ENCODE peak calls at places on chromosomes 11 and 22, in ten cellular contexts. H is HFFc6, A is transverse colon, U is fibroblast of mammary gland, K is AG09309, X is cardiac muscle cell, I is astrocyte of the cerebellum, R is heart left ventricle, S is esophagus muscularis mucosa, G is brain microvascular endothelial cell. L is an unnamed sample.

GRCh38 chr11:12066056-12066798 is 44.2 kb upstream of the MICAL2 start:
- DNase-seq in K (peak), H (peak), R (no peak), G (peak), S (no peak), U (peak), I (no peak), X (no peak), A (peak), L (no peak)

GRCh38 chr22:25202290-25202921 is 2.7 kb downstream of the CRYBB3 start:
- DNase-seq in H (peak), R (peak), U (peak), K (peak), G (peak), I (peak), S (no peak), X (peak), A (peak), L (peak)

GRCh38 chr11:44726278-44727113 is at the start of gene TSPAN18:
- DNase-seq in I (no peak), G (no peak), K (no peak), A (no peak), R (peak), H (no peak), U (no peak), X (peak), S (no peak), L (peak)

GRCh38 chr22:33274214-33274828 is 216.1 kb upstream of the SYN3 start:
- DNase-seq in R (no peak), H (no peak), K (no peak), S (no peak), X (peak), A (peak), G (no peak), U (peak), I (no peak), L (no peak)

GRCh38 chr11:70703141-70704052 is 305.1 kb downstream of the CTTN start:
- DNase-seq in A (no peak), K (no peak), X (no peak), S (no peak), H (no peak), R (no peak), U (no peak), I (no peak), G (no peak), L (no peak)

GRCh38 chr11:59267196-59267595 is 54.5 kb upstream of the MPEG1 start:
- DNase-seq in K (no peak), R (no peak), S (no peak), G (no peak), U (no peak), H (no peak), X (no peak), A (no peak), I (no peak), L (no peak)

GRCh38 chr11:8403310-8403709 is 139.6 kb upstream of the LMO1 start:
- DNase-seq in K (no peak), I (peak), U (peak), G (peak), R (no peak), H (no peak), X (peak), A (no peak), S (no peak), L (no peak)

GRCh38 chr11:95284057-95285052 is 53.4 kb upstream of the SESN3 start:
- DNase-seq in G (no peak), K (no peak), X (no peak), A (no peak), R (no peak), H (no peak), I (no peak), S (no peak), U (peak), L (no peak)

GRCh38 chr11:15976433-15977045 is 379.8 kb downstream of the SOX6 start:
- DNase-seq in S (no peak), I (no peak), X (no peak), U (peak), A (no peak), R (no peak), G (no peak), K (no peak), H (no peak), L (no peak)

GRCh38 chr11:102709211-102709980 is 3.8 kb upstream of the MMP27 start:
- DNase-seq in G (no peak), U (peak), K (no peak), R (no peak), S (no peak), A (no peak), I (no peak), H (no peak), X (no peak), L (no peak)

GRCh38 chr11:15145635-15146034 is 30.9 kb downstream of the INSC start:
- DNase-seq in K (no peak), X (no peak), H (no peak), A (peak), I (no peak), S (no peak), G (no peak), R (no peak), U (no peak), L (no peak)

GRCh38 chr11:13118194-13118593 is 109.1 kb downstream of the RASSF10 start:
- DNase-seq in G (peak), A (no peak), S (peak), X (no peak), H (peak), R (no peak), U (peak), I (peak), K (peak), L (no peak)

GRCh38 chr22:49412236-49412635 is 415.4 kb downstream of the BRD1 start:
- DNase-seq in H (no peak), A (no peak), S (no peak), I (no peak), K (no peak), G (no peak), R (no peak), X (no peak), U (no peak), L (no peak)

GRCh38 chr11:35223429-35223828 is 84.5 kb downstream of the CD44 start:
- DNase-seq in G (peak), H (peak), X (peak), R (peak), K (peak), U (peak), A (no peak), S (no peak), I (peak), L (no peak)

GRCh38 chr11:130979386-130979972 is 63.2 kb upstream of the SNX19 start:
- DNase-seq in H (peak), I (peak), R (no peak), A (no peak), U (peak), G (peak), K (peak), S (no peak), X (peak), L (peak)

DNA sequence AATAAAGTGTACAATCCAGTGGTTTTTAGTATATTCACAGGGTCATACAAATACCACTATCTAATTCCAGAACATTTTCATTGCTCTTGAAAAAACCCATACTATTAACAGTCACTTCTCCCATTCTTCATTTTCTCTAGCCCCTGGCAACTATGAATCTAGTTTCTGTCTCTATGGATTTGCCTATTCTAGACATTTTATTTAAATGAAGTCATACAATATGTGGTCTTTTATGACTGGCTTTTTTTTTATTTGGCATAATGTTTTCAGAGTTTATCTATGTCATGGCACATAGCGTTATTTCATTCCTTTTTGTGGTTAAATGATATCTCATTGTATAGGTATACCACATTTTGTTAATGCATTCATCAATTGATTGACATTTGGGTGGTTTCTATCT is 59.4 kb downstream of the KDM2A start:
- DNase-seq in G (no peak), S (no peak), U (no peak), I (no peak), R (no peak), K (no peak), A (no peak), X (no peak), H (peak), L (no peak)
- TF ChIP-seq CTCF in G (no peak), S (no peak), U (no peak), I (no peak), R (no peak), K (no peak), A (no peak), X (no peak), H (no peak), L (no peak)

GRCh38 chr11:124869331-124869730 is 4.1 kb downstream of the ROBO3 start:
- DNase-seq in U (no peak), S (no peak), I (no peak), R (no peak), H (no peak), K (no peak), G (no peak), A (no peak), X (no peak), L (no peak)

GRCh38 chr11:124867700-124868099 is 2.5 kb downstream of the ROBO3 start:
- DNase-seq in K (no peak), A (no peak), R (no peak), G (peak), S (no peak), X (peak), H (peak), I (peak), U (peak), L (peak)

GRCh38 chr11:124870430-124870829 is 5.2 kb downstream of the ROBO3 start:
- DNase-seq in I (no peak), R (no peak), G (no peak), U (no peak), X (no peak), A (no peak), K (no peak), S (no peak), H (no peak), L (no peak)

GRCh38 chr11:124869856-124870387 is 4.7 kb downstream of the ROBO3 start:
- DNase-seq in G (no peak), S (no peak), R (no peak), A (no peak), X (no peak), I (no peak), U (no peak), H (no peak), K (no peak), L (no peak)

DNA sequence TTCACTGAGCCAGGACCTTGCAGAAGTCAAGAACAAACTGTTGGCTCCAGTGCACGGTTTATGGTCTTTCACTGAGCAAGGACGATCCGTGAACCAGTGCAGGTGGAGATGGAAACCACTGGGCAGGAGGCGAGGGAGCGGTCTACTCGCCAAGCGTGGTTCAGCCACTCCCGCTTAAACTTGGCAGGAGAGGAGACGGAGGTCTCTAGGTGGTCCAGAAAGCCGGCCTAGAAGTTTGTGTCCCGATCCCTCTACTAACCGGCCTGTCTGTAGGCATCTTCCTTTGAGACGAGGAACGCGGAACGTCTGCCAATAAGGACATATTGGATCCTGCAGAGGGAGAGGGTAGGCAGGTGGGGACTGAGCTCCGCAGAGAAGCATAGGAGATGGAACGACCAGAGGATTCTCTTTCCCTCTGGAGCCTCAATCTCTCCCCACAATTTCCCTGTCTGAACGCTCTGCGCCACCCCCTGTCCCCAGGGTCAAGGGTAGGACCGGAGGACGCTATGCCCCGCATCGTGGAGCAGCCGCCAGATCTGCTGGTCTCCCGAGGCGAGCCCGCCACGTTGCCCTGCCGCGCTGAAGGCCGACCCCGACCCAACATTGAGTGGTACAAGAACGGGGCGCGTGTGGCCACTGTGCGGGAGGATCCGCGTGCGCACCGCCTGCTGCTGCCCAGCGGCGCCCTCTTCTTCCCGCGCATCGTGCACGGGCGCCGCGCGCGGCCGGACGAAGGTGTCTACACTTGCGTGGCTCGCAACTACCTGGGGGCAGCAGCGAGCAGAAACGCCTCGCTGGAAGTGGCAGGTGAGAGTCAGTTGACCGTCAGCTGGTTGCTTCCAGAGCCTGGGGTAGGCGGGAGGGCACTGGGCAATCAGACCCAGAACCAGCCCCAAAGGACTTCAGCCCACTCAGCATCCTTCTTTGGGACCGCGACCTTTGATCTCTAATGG is 3.4 kb downstream of the ROBO3 start:
- DNase-seq in R (no peak), X (no peak), U (no peak), I (no peak), G (no peak), S (no peak), H (no peak), A (no peak), K (no peak), L (no peak)
- TF ChIP-seq CTCF in R (no peak), X (no peak), U (no peak), I (no peak), G (no peak), S (no peak), H (no peak), A (no peak), K (no peak), L (no peak)

GRCh38 chr22:22550789-22551434 is 8.2 kb downstream of the PRAME start:
- DNase-seq in K (no peak), S (no peak), U (no peak), R (no peak), H (no peak), A (no peak), I (no peak), X (no peak), G (no peak), L (no peak)

GRCh38 chr22:22553735-22554134 is 5.3 kb downstream of the PRAME start:
- DNase-seq in K (no peak), S (no peak), U (no peak), I (no peak), A (no peak), H (no peak), R (no peak), G (no peak), X (no peak), L (no peak)

GRCh38 chr22:22554324-22555284 is 4.5 kb downstream of the PRAME start:
- DNase-seq in A (no peak), K (no peak), S (no peak), G (no peak), H (no peak), R (no peak), U (no peak), X (no peak), I (no peak), L (no peak)

GRCh38 chr22:22553141-22553540 is 5.9 kb downstream of the PRAME start:
- DNase-seq in I (no peak), X (no peak), R (no peak), G (no peak), U (no peak), H (no peak), S (no peak), K (no peak), A (no peak), L (no peak)

GRCh38 chr22:22552630-22553029 is 6.4 kb downstream of the PRAME start:
- DNase-seq in A (no peak), G (no peak), S (no peak), K (no peak), H (no peak), X (no peak), U (no peak), I (no peak), R (no peak), L (no peak)
- TF ChIP-seq CTCF in A (no peak), G (no peak), S (no peak), K (no peak), H (no peak), X (peak), U (no peak), I (no peak), R (no peak), L (peak)

GRCh38 chr11:106152013-106152412 is 74.6 kb downstream of the AASDHPPT start:
- DNase-seq in U (peak), S (no peak), H (no peak), K (no peak), G (peak), A (no peak), X (no peak), R (no peak), I (peak), L (no peak)
- TF ChIP-seq CTCF in U (peak), S (no peak), H (peak), K (peak), G (peak), A (no peak), X (peak), R (no peak), I (peak), L (peak)

GRCh38 chr22:27877501-27877900 is 41.6 kb downstream of the PITPNB start:
- DNase-seq in X (no peak), R (no peak), S (no peak), G (no peak), K (no peak), H (no peak), U (no peak), I (no peak), A (no peak), L (no peak)

GRCh38 chr22:27883656-27884350 is 35.3 kb downstream of the PITPNB start:
- DNase-seq in I (no peak), S (no peak), R (no peak), K (no peak), H (no peak), U (no peak), X (no peak), A (no peak), G (no peak), L (no peak)

GRCh38 chr22:27879923-27880322 is 39.1 kb downstream of the PITPNB start:
- DNase-seq in H (peak), A (no peak), K (no peak), G (peak), X (peak), U (peak), R (no peak), S (no peak), I (peak), L (no peak)

GRCh38 chr22:27881404-27881803 is 37.7 kb downstream of the PITPNB start:
- DNase-seq in A (peak), R (no peak), G (no peak), I (peak), U (peak), H (no peak), X (no peak), S (no peak), K (no peak), L (no peak)

DNA sequence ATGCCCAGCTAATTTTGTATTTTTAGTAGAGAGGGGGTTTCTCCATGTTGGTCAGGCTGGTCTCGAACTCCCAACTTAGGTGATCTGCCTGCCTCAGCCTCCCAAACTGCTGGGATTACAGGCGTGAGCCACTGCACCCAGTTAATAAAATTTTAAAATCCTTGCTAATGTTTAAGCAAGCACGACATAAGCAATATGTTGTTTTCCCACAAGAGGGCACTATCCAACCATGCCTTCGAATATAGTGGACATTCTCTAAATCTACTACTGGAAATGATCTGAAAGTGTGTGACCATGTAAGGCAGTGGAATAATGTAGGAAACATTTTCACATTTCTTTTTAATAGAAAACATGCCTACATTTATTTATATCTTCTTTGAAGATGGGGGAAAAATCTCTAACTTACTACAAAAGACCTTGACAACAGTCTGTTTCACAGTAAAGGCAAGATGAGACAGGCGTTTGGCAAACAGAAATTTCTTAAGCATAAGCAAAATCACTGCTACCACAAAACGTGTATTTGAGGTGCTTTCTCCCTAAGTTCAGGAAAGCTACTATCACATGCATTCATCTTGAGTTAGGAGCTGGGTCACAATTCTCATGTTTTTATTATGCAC is 38.2 kb downstream of the PITPNB start:
- DNase-seq in U (peak), R (peak), A (no peak), K (peak), H (peak), G (peak), S (no peak), X (peak), I (peak), L (no peak)
- TF ChIP-seq CTCF in U (peak), R (peak), A (peak), K (peak), H (peak), G (peak), S (peak), X (peak), I (peak), L (peak)

GRCh38 chr11:49499117-49499516 is 290.7 kb upstream of the FOLH1 start:
- DNase-seq in I (no peak), K (no peak), H (no peak), U (no peak), R (no peak), S (no peak), A (no peak), X (no peak), G (no peak), L (no peak)
- TF ChIP-seq CTCF in I (no peak), K (no peak), H (no peak), U (no peak), R (no peak), S (no peak), A (no peak), X (no peak), G (no peak), L (no peak)

GRCh38 chr22:17540481-17540880 is 22.8 kb upstream of the SLC25A18 start:
- DNase-seq in I (no peak), H (no peak), R (no peak), K (no peak), S (no peak), U (no peak), G (no peak), X (no peak), A (no peak), L (no peak)
- TF ChIP-seq CTCF in I (no peak), H (peak), R (peak), K (no peak), S (no peak), U (no peak), G (peak), X (no peak), A (no peak), L (peak)

DNA sequence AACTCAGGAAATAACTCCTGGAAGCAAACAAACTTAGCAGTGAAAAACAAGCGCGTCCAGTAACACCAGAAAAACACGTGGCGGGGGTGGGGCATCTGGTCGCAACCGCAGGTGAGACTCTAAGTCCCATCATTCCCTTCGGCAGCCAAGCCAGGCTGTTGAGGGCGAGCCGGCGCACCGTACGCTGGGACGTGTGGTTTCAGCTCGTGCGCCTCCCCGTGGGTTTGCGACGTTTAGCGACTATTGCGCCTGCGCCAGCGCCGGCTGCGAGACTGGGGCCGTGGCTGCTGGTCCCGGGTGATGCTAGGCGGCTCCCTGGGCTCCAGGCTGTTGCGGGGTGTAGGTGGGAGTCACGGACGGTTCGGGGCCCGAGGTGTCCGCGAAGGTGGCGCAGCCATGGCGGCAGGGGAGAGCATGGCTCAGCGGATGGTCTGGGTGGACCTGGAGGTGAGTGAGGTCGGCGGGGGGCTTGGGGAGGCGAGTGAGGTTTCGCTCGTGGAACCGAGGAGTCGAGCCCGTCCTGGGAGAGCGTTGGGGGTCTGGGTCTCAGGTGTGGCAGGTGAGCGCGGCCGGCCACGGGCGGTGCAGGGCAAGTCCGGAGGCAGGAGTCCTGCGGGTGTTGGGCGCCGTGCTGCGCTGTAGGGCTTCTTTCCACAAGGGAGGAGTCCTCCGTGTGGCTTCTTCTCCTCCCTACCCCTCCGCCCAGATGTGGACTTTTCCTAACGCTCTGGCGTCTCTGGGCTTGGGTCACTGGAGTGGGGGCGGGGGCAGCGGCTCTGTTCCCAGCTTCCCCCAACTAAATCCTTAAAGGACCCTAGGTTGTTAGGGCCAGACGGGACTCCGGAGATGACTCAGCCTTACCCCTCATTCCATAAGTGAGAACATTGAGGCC is at the start of gene REXO2:
- DNase-seq in S (peak), K (peak), H (peak), A (peak), U (peak), X (peak), G (peak), R (peak), I (peak), L (peak)
- TF ChIP-seq CTCF in S (peak), K (peak), H (peak), A (no peak), U (no peak), X (peak), G (peak), R (no peak), I (peak), L (peak)

L was measured in D721Med.